ENCODE peak calls at places on chromosome 10, in ten cellular contexts. S, T, O, Y, C, J, R, B, L and P are unnamed samples.

GRCh38 chr10:77533887-77534278 is 103.7 kb downstream of the KCNMA1 start:
- DNase-seq in C (no peak), B (no peak), R (no peak), O (no peak), J (no peak), S (no peak), Y (no peak), T (no peak), L (no peak), P (no peak)

GRCh38 chr10:117781216-117781836 is 238.8 kb downstream of the EMX2 start:
- DNase-seq in R (no peak), T (no peak), C (no peak), O (no peak), B (no peak), J (peak), Y (no peak), L (no peak), S (no peak), P (no peak)

GRCh38 chr10:26573674-26574073 is 123.8 kb upstream of the PDSS1 start:
- DNase-seq in O (no peak), S (no peak), L (no peak), Y (no peak), C (no peak), J (peak), T (no peak), B (no peak), R (no peak), P (no peak)

GRCh38 chr10:117503170-117503885 is 39.2 kb upstream of the EMX2 start:
- DNase-seq in T (peak), Y (no peak), L (no peak), O (no peak), R (no peak), C (no peak), S (peak), J (peak), B (no peak), P (no peak)

GRCh38 chr10:24821986-24822385 is 98.3 kb upstream of the ARHGAP21 start:
- DNase-seq in Y (peak), R (no peak), L (no peak), B (no peak), J (no peak), T (peak), O (no peak), S (no peak), C (no peak), P (no peak)

GRCh38 chr10:133399123-133399601 is 5.2 kb downstream of the MTG1 start:
- DNase-seq in T (no peak), L (no peak), C (no peak), J (no peak), B (no peak), O (no peak), Y (no peak), R (no peak), S (no peak), P (no peak)

GRCh38 chr10:128064615-128065580 is 61.3 kb downstream of the MKI67 start:
- DNase-seq in J (no peak), S (peak), C (peak), T (peak), L (peak), Y (peak), R (no peak), O (peak), B (peak), P (no peak)

GRCh38 chr10:93967756-93968155 is 26.0 kb upstream of the PLCE1 start:
- DNase-seq in L (no peak), O (no peak), C (no peak), T (no peak), R (no peak), B (no peak), Y (no peak), S (no peak), J (no peak), P (no peak)

GRCh38 chr10:119640384-119640783 is 10.8 kb upstream of the BAG3 start:
- DNase-seq in J (no peak), R (no peak), Y (no peak), O (no peak), B (no peak), S (no peak), L (no peak), T (no peak), C (no peak), P (no peak)

GRCh38 chr10:125014984-125015944 is 73.3 kb downstream of the ZRANB1 start:
- DNase-seq in C (peak), T (no peak), L (no peak), O (no peak), S (no peak), R (no peak), J (no peak), B (no peak), Y (peak), P (no peak)

GRCh38 chr10:72344932-72345331 is 9.8 kb downstream of the DNAJB12 start:
- DNase-seq in C (no peak), Y (peak), B (no peak), T (no peak), S (no peak), J (peak), O (no peak), R (no peak), L (no peak), P (no peak)

GRCh38 chr10:15300697-15301096 is 70.4 kb downstream of the FAM171A1 start:
- DNase-seq in T (peak), L (no peak), R (no peak), S (no peak), C (no peak), Y (no peak), J (no peak), B (no peak), O (no peak), P (no peak)

GRCh38 chr10:47165711-47166404 is 134.1 kb upstream of the GDF10 start:
- DNase-seq in Y (peak), J (no peak), C (peak), B (peak), O (no peak), S (no peak), T (peak), L (peak), R (no peak), P (no peak)

GRCh38 chr10:78602201-78602917 is 466.4 kb upstream of the ZMIZ1 start:
- DNase-seq in J (peak), C (no peak), L (no peak), Y (peak), T (no peak), O (no peak), B (no peak), R (no peak), S (no peak), P (no peak)

GRCh38 chr10:101570764-101571572 is 17.1 kb downstream of the POLL start:
- DNase-seq in J (no peak), B (peak), C (peak), S (no peak), L (no peak), O (no peak), T (no peak), Y (no peak), R (no peak), P (no peak)

GRCh38 chr10:44811072-44811471 is 100.1 kb upstream of the TMEM72 start:
- DNase-seq in O (no peak), T (no peak), S (no peak), J (no peak), Y (no peak), B (no peak), L (no peak), R (no peak), C (peak), P (no peak)

GRCh38 chr10:16792675-16793074 is 24.5 kb downstream of the RSU1 start:
- DNase-seq in Y (no peak), L (peak), C (no peak), S (no peak), J (no peak), T (no peak), R (no peak), B (no peak), O (no peak), P (no peak)

GRCh38 chr10:95201736-95202135 is 7.7 kb downstream of the ACSM6 start:
- DNase-seq in O (peak), B (no peak), R (no peak), C (no peak), Y (no peak), L (no peak), T (peak), J (peak), S (no peak), P (no peak)

GRCh38 chr10:133388265-133388972 is 5.5 kb upstream of the MTG1 start:
- DNase-seq in J (no peak), Y (no peak), O (peak), R (no peak), L (no peak), S (peak), T (no peak), B (peak), C (no peak), P (no peak)

GRCh38 chr10:90245623-90246022 is 544.2 kb downstream of the KIF20B start:
- DNase-seq in R (no peak), B (no peak), S (no peak), Y (no peak), O (no peak), J (no peak), C (no peak), T (no peak), L (peak), P (no peak)

GRCh38 chr10:132693676-132694075 is 92.3 kb downstream of the NKX6-2 start:
- DNase-seq in T (no peak), L (no peak), S (no peak), B (no peak), J (no peak), O (no peak), R (no peak), Y (no peak), C (no peak), P (no peak)

GRCh38 chr10:132785433-132786278 is at the start of gene NKX6-2:
- DNase-seq in B (no peak), T (peak), S (no peak), Y (no peak), O (no peak), J (peak), L (no peak), R (peak), C (no peak), P (peak)

GRCh38 chr10:112915590-112916572 is 34.2 kb upstream of the TCF7L2 start:
- DNase-seq in B (peak), C (peak), R (no peak), L (peak), J (no peak), T (peak), S (no peak), Y (no peak), O (no peak), P (no peak)

GRCh38 chr10:72263613-72264241 is 10.0 kb upstream of the DDIT4 start:
- DNase-seq in C (peak), R (no peak), Y (peak), T (no peak), S (peak), J (no peak), B (peak), O (peak), L (no peak), P (no peak)

GRCh38 chr10:62960416-62960815 is 144.2 kb upstream of the EGR2 start:
- DNase-seq in Y (no peak), T (peak), O (no peak), B (no peak), C (no peak), S (no peak), L (peak), J (no peak), R (no peak), P (no peak)

GRCh38 chr10:113960617-113961260 is 82.9 kb upstream of the ADRB1 start:
- DNase-seq in L (no peak), J (peak), T (no peak), S (peak), C (no peak), O (peak), B (no peak), R (no peak), Y (peak), P (no peak)

GRCh38 chr10:113965077-113965476 is 78.6 kb upstream of the ADRB1 start:
- DNase-seq in Y (no peak), L (no peak), R (no peak), J (no peak), S (no peak), C (no peak), T (no peak), B (no peak), O (peak), P (no peak)

GRCh38 chr10:124307531-124308350 is 111.0 kb downstream of the OAT start:
- DNase-seq in Y (no peak), L (no peak), S (no peak), T (no peak), C (no peak), B (no peak), R (no peak), O (no peak), J (no peak), P (no peak)

GRCh38 chr10:49844775-49845561 is 82.8 kb upstream of the OGDHL start:
- DNase-seq in O (no peak), R (no peak), L (peak), Y (no peak), C (no peak), S (no peak), B (no peak), T (peak), J (no peak), P (no peak)

GRCh38 chr10:110414563-110415309 is 83.0 kb upstream of the DUSP5 start:
- DNase-seq in S (peak), R (no peak), C (peak), J (no peak), B (peak), T (no peak), Y (peak), L (no peak), O (peak), P (no peak)

GRCh38 chr10:49139000-49139865 is 5.4 kb upstream of the FAM170B start:
- DNase-seq in S (no peak), J (no peak), Y (no peak), C (no peak), B (no peak), R (no peak), O (no peak), L (peak), T (peak), P (no peak)

GRCh38 chr10:24814568-24815313 is 91.1 kb upstream of the ARHGAP21 start:
- DNase-seq in C (no peak), T (peak), R (no peak), J (no peak), S (no peak), B (no peak), L (peak), O (no peak), Y (no peak), P (no peak)

GRCh38 chr10:111504376-111504775 is 427.5 kb downstream of the ADRA2A start:
- DNase-seq in O (no peak), B (no peak), C (no peak), R (no peak), S (no peak), J (no peak), Y (no peak), T (no peak), L (no peak), P (no peak)

GRCh38 chr10:97676770-97677581 is 10.1 kb downstream of the AVPI1 start:
- DNase-seq in Y (peak), T (peak), S (peak), L (peak), O (peak), R (peak), C (peak), J (peak), B (no peak), P (no peak)

GRCh38 chr10:70903262-70903921 is 15.0 kb upstream of the PCBD1 start:
- DNase-seq in L (peak), J (peak), B (no peak), Y (peak), T (peak), O (peak), S (peak), C (peak), R (peak), P (peak)

DNA sequence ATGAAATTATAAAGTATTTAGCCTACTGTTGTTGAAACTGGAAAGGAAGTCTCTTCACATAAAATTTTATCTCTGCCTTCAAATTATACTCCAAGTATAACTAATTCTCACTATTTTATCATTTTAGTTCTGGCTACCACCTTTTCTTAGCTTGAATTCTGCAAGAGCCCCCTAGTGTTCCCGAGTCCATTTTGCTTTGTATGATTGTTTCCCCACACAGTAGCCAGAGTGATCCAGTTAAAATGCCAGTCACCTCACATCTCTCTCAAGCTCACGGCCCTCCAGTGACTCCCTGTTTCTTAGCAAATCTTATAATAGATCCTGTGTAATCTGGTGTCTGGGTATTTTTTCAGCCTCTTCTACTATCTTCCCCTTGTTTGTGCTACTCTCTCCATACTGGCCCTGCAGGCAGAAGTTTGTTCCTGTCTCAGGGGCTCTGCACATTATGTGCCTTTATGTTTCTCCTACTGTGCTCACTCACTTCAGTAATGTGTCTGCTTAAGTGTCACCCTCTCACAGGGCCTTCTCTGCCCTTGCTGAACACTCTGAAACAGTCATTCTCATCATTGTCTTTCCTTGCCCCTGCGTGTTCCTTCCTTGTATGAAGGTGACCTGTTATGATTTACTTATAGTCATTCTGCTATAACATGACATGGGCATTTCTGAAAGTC is 8.9 kb downstream of the WAC start:
- DNase-seq in R (no peak), Y (no peak), L (no peak), B (no peak), O (no peak), S (no peak), C (no peak), J (no peak), T (no peak), P (no peak)
- TF ChIP-seq CTCF in R (no peak), Y (no peak), L (peak), B (no peak), O (peak), S (no peak), C (no peak), J (peak), T (peak), P (no peak)

GRCh38 chr10:76433161-76434005 is 1002.0 kb downstream of the LRMDA start:
- DNase-seq in Y (no peak), J (peak), S (no peak), T (no peak), L (peak), O (no peak), B (peak), C (peak), R (no peak), P (no peak)
- TF ChIP-seq CTCF in Y (no peak), J (no peak), S (no peak), T (no peak), L (no peak), O (no peak), B (no peak), C (no peak), R (no peak), P (no peak)

DNA sequence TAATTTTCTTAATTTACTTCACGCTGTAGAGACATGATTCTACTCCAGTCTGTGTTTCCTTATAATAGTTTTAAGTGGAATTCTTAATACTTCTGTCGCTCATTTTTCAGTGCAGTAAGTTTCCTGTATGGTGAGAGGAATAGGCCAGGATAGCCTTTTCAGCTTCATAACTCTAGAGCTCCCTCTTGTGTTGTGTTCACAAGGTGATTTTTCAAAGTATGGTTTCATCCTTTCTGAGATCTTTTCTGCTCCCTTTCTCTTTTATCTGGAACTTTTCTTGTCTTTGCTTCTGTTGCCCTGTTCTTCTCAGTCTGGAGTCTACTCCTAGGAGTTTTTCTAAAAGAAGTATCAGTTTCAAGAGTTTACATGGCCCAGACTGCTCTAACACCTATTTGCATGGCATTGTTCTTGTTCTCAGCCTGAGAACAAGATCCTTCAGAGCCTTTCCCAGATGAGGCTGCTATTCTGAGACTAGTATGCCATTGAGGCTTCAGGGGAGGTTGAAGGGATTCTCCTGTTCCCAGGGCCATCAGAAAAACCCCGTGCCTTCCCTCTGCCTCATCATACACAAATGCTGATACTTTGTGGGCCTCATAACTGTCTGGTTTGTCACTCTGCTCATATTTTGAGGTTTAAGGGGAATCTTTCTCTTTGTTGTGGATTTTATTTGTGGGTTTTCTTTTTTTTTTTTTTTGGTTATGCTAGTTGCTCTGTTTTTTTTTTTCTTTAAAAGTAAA is 21.8 kb downstream of the NET1 start:
- DNase-seq in T (peak), L (peak), B (no peak), C (no peak), O (peak), J (no peak), Y (no peak), S (peak), R (no peak), P (no peak)
- TF ChIP-seq CTCF in T (peak), L (peak), B (peak), C (peak), O (peak), J (peak), Y (peak), S (peak), R (peak), P (peak)

GRCh38 chr10:12793106-12793505 is 208.4 kb downstream of the CCDC3 start:
- DNase-seq in Y (no peak), S (no peak), C (no peak), O (no peak), R (no peak), B (no peak), J (no peak), L (no peak), T (no peak), P (no peak)

GRCh38 chr10:12791728-12792127 is 209.8 kb downstream of the CCDC3 start:
- DNase-seq in L (no peak), J (no peak), O (no peak), B (no peak), S (no peak), Y (no peak), R (no peak), C (no peak), T (no peak), P (no peak)

GRCh38 chr10:12788277-12788676 is 213.2 kb downstream of the CCDC3 start:
- DNase-seq in C (no peak), S (no peak), R (no peak), O (no peak), J (peak), B (no peak), L (no peak), T (no peak), Y (no peak), P (no peak)

GRCh38 chr10:12787297-12787696 is 214.2 kb downstream of the CCDC3 start:
- DNase-seq in B (no peak), S (no peak), O (no peak), J (no peak), R (no peak), L (peak), C (no peak), Y (no peak), T (no peak), P (no peak)

DNA sequence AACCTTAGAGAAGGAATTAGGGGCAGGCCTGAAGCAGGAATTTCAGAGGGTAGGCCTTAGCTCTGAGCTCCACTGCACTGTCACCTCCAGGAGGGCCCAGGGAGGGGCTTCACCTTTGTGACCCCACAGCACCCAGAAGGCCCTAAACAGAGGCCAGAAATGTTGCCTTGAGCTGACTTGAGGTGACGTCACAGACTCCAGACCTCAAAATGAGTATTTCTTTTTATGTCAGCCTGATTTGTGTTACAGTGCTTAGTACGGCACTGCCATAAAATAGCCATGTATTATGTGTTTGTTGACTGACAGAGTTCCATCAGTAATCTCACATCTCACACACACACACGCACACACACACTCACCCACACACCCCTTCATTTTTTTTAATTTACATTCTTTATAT is 211.2 kb downstream of the CCDC3 start:
- DNase-seq in B (no peak), O (no peak), J (no peak), R (no peak), L (no peak), T (no peak), S (no peak), Y (no peak), C (no peak), P (no peak)
- TF ChIP-seq CTCF in B (no peak), O (no peak), J (no peak), R (no peak), L (no peak), T (no peak), S (no peak), Y (no peak), C (no peak), P (no peak)

DNA sequence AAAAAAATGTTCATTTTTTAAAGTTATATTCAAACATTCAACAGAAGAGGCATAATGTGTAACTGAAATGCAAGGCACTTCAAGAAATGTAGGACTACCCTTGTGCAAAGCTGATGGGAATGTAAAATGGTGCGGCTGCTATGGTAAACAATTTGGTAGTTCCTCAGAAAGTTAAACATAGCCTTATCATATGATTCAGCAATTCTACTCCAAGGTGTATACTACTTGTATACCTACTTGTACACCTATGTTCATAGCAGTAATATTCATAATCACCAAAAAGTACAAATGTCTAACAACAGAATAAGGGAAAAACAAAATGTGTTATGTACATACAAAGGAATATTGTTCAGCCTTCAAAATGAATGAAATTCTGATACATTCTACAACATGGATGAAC is 37.3 kb downstream of the TET1 start:
- DNase-seq in B (no peak), L (no peak), C (no peak), J (no peak), T (no peak), Y (no peak), O (no peak), R (no peak), S (no peak), P (no peak)
- TF ChIP-seq CTCF in B (no peak), L (no peak), C (no peak), J (no peak), T (no peak), Y (no peak), O (no peak), R (no peak), S (no peak), P (no peak)